ENCODE peak calls at places on chromosomes 11 and 22, in four cellular contexts. One of them, this sample, is unnamed.

GRCh38 chr22:22787805-22788459 is 99.7 kb upstream of the IGLL5 start:
- DNase-seq in putamen: peak
- DNase-seq in central memory CD8-positive, alpha-beta T cell: peak
- DNase-seq in pulmonary artery endothelial cell: peak
- DNase-seq in this sample: no peak

GRCh38 chr22:42528591-42529307 is 9.2 kb upstream of the RRP7A start:
- DNase-seq in putamen: no peak
- DNase-seq in central memory CD8-positive, alpha-beta T cell: no peak
- DNase-seq in pulmonary artery endothelial cell: no peak
- DNase-seq in this sample: no peak

GRCh38 chr11:11244470-11245080 is 108.5 kb downstream of the CSNK2A3 start:
- DNase-seq in putamen: no peak
- DNase-seq in central memory CD8-positive, alpha-beta T cell: no peak
- DNase-seq in pulmonary artery endothelial cell: no peak
- DNase-seq in this sample: no peak

GRCh38 chr22:42584364-42584940 is 30.2 kb downstream of the POLDIP3 start:
- DNase-seq in putamen: no peak
- DNase-seq in central memory CD8-positive, alpha-beta T cell: no peak
- DNase-seq in pulmonary artery endothelial cell: no peak
- DNase-seq in this sample: no peak

GRCh38 chr11:121839821-121840220 is 276.2 kb downstream of the BLID start:
- DNase-seq in putamen: no peak
- DNase-seq in central memory CD8-positive, alpha-beta T cell: no peak
- DNase-seq in pulmonary artery endothelial cell: no peak
- DNase-seq in this sample: no peak

GRCh38 chr22:47878460-47878859 is 1116.0 kb downstream of the TBC1D22A start:
- DNase-seq in putamen: no peak
- DNase-seq in central memory CD8-positive, alpha-beta T cell: no peak
- DNase-seq in pulmonary artery endothelial cell: no peak
- DNase-seq in this sample: no peak

GRCh38 chr22:40533712-40534378 is 102.7 kb downstream of the MRTFA start:
- DNase-seq in putamen: no peak
- DNase-seq in central memory CD8-positive, alpha-beta T cell: peak
- DNase-seq in pulmonary artery endothelial cell: no peak
- DNase-seq in this sample: no peak

GRCh38 chr22:36069368-36069767 is 40.7 kb upstream of the RBFOX2 start:
- DNase-seq in putamen: no peak
- DNase-seq in central memory CD8-positive, alpha-beta T cell: no peak
- DNase-seq in pulmonary artery endothelial cell: no peak
- DNase-seq in this sample: no peak

GRCh38 chr22:50190182-50190951 is 4.7 kb downstream of the TRABD start:
- DNase-seq in putamen: no peak
- DNase-seq in central memory CD8-positive, alpha-beta T cell: peak
- DNase-seq in pulmonary artery endothelial cell: no peak
- DNase-seq in this sample: no peak

GRCh38 chr11:76256448-76256847 is 50.1 kb upstream of the WNT11 start:
- DNase-seq in putamen: no peak
- DNase-seq in central memory CD8-positive, alpha-beta T cell: no peak
- DNase-seq in pulmonary artery endothelial cell: no peak
- DNase-seq in this sample: no peak

GRCh38 chr11:129637473-129637872 is 178.2 kb upstream of the TMEM45B start:
- DNase-seq in putamen: no peak
- DNase-seq in central memory CD8-positive, alpha-beta T cell: no peak
- DNase-seq in pulmonary artery endothelial cell: no peak
- DNase-seq in this sample: no peak

GRCh38 chr11:2928605-2929510 is at the start of gene PHLDA2:
- DNase-seq in putamen: no peak
- DNase-seq in central memory CD8-positive, alpha-beta T cell: no peak
- DNase-seq in pulmonary artery endothelial cell: no peak
- DNase-seq in this sample: no peak

GRCh38 chr11:28673687-28674431 is 565.7 kb downstream of the METTL15 start:
- DNase-seq in putamen: no peak
- DNase-seq in central memory CD8-positive, alpha-beta T cell: no peak
- DNase-seq in pulmonary artery endothelial cell: no peak
- DNase-seq in this sample: no peak

GRCh38 chr11:18618341-18619025 is 15.7 kb downstream of the SPTY2D1 start:
- DNase-seq in putamen: no peak
- DNase-seq in central memory CD8-positive, alpha-beta T cell: no peak
- DNase-seq in pulmonary artery endothelial cell: no peak
- DNase-seq in this sample: no peak

GRCh38 chr11:86787018-86787417 is 13.3 kb upstream of the PRSS23 start:
- DNase-seq in putamen: no peak
- DNase-seq in central memory CD8-positive, alpha-beta T cell: no peak
- DNase-seq in pulmonary artery endothelial cell: no peak
- DNase-seq in this sample: no peak

GRCh38 chr11:115930886-115931537 is 426.8 kb upstream of the CADM1 start:
- DNase-seq in putamen: peak
- DNase-seq in central memory CD8-positive, alpha-beta T cell: no peak
- DNase-seq in pulmonary artery endothelial cell: no peak
- DNase-seq in this sample: no peak

GRCh38 chr22:39494471-39495120 is 7.5 kb upstream of the MIEF1 start:
- DNase-seq in putamen: no peak
- DNase-seq in central memory CD8-positive, alpha-beta T cell: no peak
- DNase-seq in pulmonary artery endothelial cell: no peak
- DNase-seq in this sample: no peak

GRCh38 chr22:19177164-19178064 is 1.1 kb downstream of the SLC25A1 start:
- DNase-seq in putamen: no peak
- DNase-seq in central memory CD8-positive, alpha-beta T cell: no peak
- DNase-seq in pulmonary artery endothelial cell: no peak
- DNase-seq in this sample: no peak

GRCh38 chr11:134949121-134949591 is 537.1 kb upstream of the B3GAT1 start:
- DNase-seq in putamen: no peak
- DNase-seq in central memory CD8-positive, alpha-beta T cell: no peak
- DNase-seq in pulmonary artery endothelial cell: peak
- DNase-seq in this sample: no peak

GRCh38 chr22:19871845-19872778 is 17.4 kb upstream of the GNB1L start:
- DNase-seq in putamen: no peak
- DNase-seq in central memory CD8-positive, alpha-beta T cell: no peak
- DNase-seq in pulmonary artery endothelial cell: no peak
- DNase-seq in this sample: no peak

This sample was measured in hippocampal formation.